ENCODE peak calls at places on chromosomes 13 and 19, in four cellular contexts. M is fibroblast of the aortic adventitia; R is activated effector memory CD4-positive, alpha-beta T cell treated with Interleukin-2 at 50 U/mL for 16 hours; G is pancreas. V is an unnamed sample.

GRCh38 chr19:2171349-2172145 is 7.8 kb downstream of the DOT1L start:
- DNase-seq in G (peak; percentile 58), M (peak; percentile 23), R (peak; percentile 56), V (peak; percentile 81)

GRCh38 chr13:44726214-44726613 is 150.1 kb upstream of the TSC22D1 start:
- DNase-seq in R (no peak), M (peak; percentile 97), G (no peak), V (peak; percentile 83)

GRCh38 chr19:15332311-15332996 is at the start of gene BRD4:
- DNase-seq in R (peak; percentile 71), G (peak; percentile 73), M (peak; percentile 37), V (peak; percentile 51)

GRCh38 chr19:19643158-19644053 is at the start of gene GMIP:
- DNase-seq in M (peak; percentile 42), R (peak; percentile 84), G (peak; percentile 80), V (peak; percentile 75)

GRCh38 chr19:17214531-17215124 is 529 bp upstream of the USE1 start:
- DNase-seq in M (no peak), R (no peak), G (no peak), V (peak; percentile 82)

GRCh38 chr19:1422943-1423342 is 15.3 kb upstream of the RPS15 start:
- DNase-seq in G (no peak), R (no peak), M (no peak), V (no peak)

GRCh38 chr13:23074054-23074805 is 106.5 kb upstream of the SGCG start:
- DNase-seq in M (peak; percentile 43), G (no peak), R (no peak), V (no peak)

GRCh38 chr13:47790755-47791154 is 210.3 kb downstream of the SUCLA2 start:
- DNase-seq in M (no peak), R (no peak), G (no peak), V (no peak)

GRCh38 chr13:36344886-36345437 is 1.2 kb downstream of the SPART start:
- DNase-seq in G (no peak), M (peak; percentile 41), R (no peak), V (no peak)

GRCh38 chr13:42762251-42762650 is 19.1 kb upstream of the FAM216B start:
- DNase-seq in R (no peak), G (no peak), M (peak; percentile 47), V (no peak)

GRCh38 chr13:62643007-62643483 is 1227.4 kb upstream of the PCDH20 start:
- DNase-seq in G (no peak), M (no peak), R (no peak), V (peak; percentile 2)

GRCh38 chr19:2477732-2478191 is 1.8 kb downstream of the GADD45B start:
- DNase-seq in R (peak; percentile 12), M (peak; percentile 66), G (no peak), V (no peak)

GRCh38 chr13:73075546-73075945 is 16.7 kb downstream of the KLF5 start:
- DNase-seq in R (no peak), M (no peak), G (no peak), V (no peak)

GRCh38 chr19:11138659-11139526 is 16.7 kb downstream of the SPC24 start:
- DNase-seq in R (no peak), G (peak; percentile 40), M (peak; percentile 77), V (peak; percentile 44)

GRCh38 chr13:83211301-83211700 is 671.0 kb downstream of the SLITRK1 start:
- DNase-seq in R (no peak), G (no peak), M (peak; percentile 64), V (no peak)

GRCh38 chr13:104074326-104074725 is 1008.1 kb upstream of the SLC10A2 start:
- DNase-seq in R (no peak), M (no peak), G (no peak), V (no peak)

GRCh38 chr13:75643693-75644092 is 7.6 kb downstream of the LMO7 start:
- DNase-seq in R (no peak), G (no peak), M (no peak), V (no peak)

GRCh38 chr19:18049390-18049789 is 37.3 kb downstream of the IL12RB1 start:
- DNase-seq in M (peak; percentile 59), G (peak; percentile 78), R (no peak), V (no peak)

GRCh38 chr13:76795701-76796695 is 90.2 kb downstream of the KCTD12 start:
- DNase-seq in G (no peak), R (no peak), M (peak; percentile 38), V (no peak)

GRCh38 chr13:27053902-27054595 is 117.6 kb downstream of the USP12 start:
- DNase-seq in G (no peak), M (peak; percentile 84), R (no peak), V (no peak)

GRCh38 chr13:114130131-114130707 is 2.2 kb downstream of the RASA3 start:
- DNase-seq in G (no peak), R (no peak), M (no peak), V (no peak)

GRCh38 chr19:29259867-29260281 is 46.9 kb upstream of the UQCRFS1 start:
- DNase-seq in M (no peak), R (no peak), G (no peak), V (peak; percentile 99)

GRCh38 chr13:24035411-24035810 is 125.1 kb upstream of the SPATA13 start:
- DNase-seq in M (no peak), R (no peak), G (no peak), V (no peak)

GRCh38 chr13:43831088-43831487 is 44.3 kb upstream of the ENOX1 start:
- DNase-seq in G (no peak), M (peak; percentile 73), R (no peak), V (no peak)

GRCh38 chr19:7492142-7493055 is 3.6 kb upstream of the PEX11G start:
- DNase-seq in G (no peak), R (no peak), M (no peak), V (no peak)